ENCODE peak calls at places on chromosome 2, in seven cellular contexts. J, K, X, G, B, Z and Y are unnamed samples.

GRCh38 chr2:212282596-212283330 is 255.8 kb downstream of the ERBB4 start:
- DNase-seq in X (no peak), K (no peak), B (no peak), G (no peak), Z (no peak), J (no peak), Y (no peak)

GRCh38 chr2:29309090-29310054 is 194.2 kb downstream of the CLIP4 start:
- DNase-seq in X (peak; percentile 29), G (peak; percentile 70), J (peak; percentile 87), Z (no peak), B (peak; percentile 32), K (no peak), Y (no peak)

GRCh38 chr2:10257500-10258147 is 45.1 kb upstream of the HPCAL1 start:
- DNase-seq in J (no peak), G (no peak), B (no peak), K (no peak), Z (no peak), X (no peak), Y (no peak)

GRCh38 chr2:110873597-110874525 is 141.5 kb downstream of the ACOXL start:
- DNase-seq in J (no peak), X (no peak), B (no peak), Z (no peak), K (no peak), G (no peak), Y (no peak)

GRCh38 chr2:55999790-56000189 is 76.2 kb upstream of the EFEMP1 start:
- DNase-seq in J (no peak), K (no peak), G (no peak), B (no peak), X (no peak), Z (no peak), Y (no peak)

GRCh38 chr2:238203973-238204683 is 633 bp upstream of the ILKAP start:
- DNase-seq in J (no peak), Z (no peak), B (no peak), G (no peak), K (no peak), X (no peak), Y (no peak)

GRCh38 chr2:223007531-223007930 is 44.5 kb upstream of the KCNE4 start:
- DNase-seq in K (no peak), J (no peak), X (no peak), B (no peak), G (no peak), Z (no peak), Y (no peak)

GRCh38 chr2:111624401-111625156 is 259.4 kb downstream of the ANAPC1 start:
- DNase-seq in B (no peak), Z (no peak), G (no peak), K (no peak), J (peak; percentile 53), X (no peak), Y (no peak)

GRCh38 chr2:241036964-241037421 is 38.6 kb downstream of the SNED1 start:
- DNase-seq in G (no peak), B (no peak), J (no peak), X (peak; percentile 53), K (no peak), Z (no peak), Y (peak; percentile 77)

GRCh38 chr2:196315388-196316049 is 144.1 kb upstream of the STK17B start:
- DNase-seq in Z (no peak), G (no peak), X (no peak), B (no peak), K (no peak), J (no peak), Y (no peak)

GRCh38 chr2:96106991-96107882 is 9.1 kb downstream of the ADRA2B start:
- DNase-seq in B (no peak), K (no peak), G (no peak), X (no peak), Z (peak; percentile 8), J (no peak), Y (no peak)

GRCh38 chr2:135874966-135875365 is 1.3 kb downstream of the MCM6 start:
- DNase-seq in K (no peak), Z (no peak), B (no peak), G (no peak), J (no peak), X (no peak), Y (no peak)

GRCh38 chr2:135870571-135870970 is 5.7 kb downstream of the MCM6 start:
- DNase-seq in J (no peak), K (no peak), Z (no peak), G (no peak), X (no peak), B (no peak), Y (no peak)

GRCh38 chr2:135876066-135876711 is at the start of gene MCM6:
- DNase-seq in Z (peak; percentile 97), K (peak; percentile 90), G (peak; percentile 94), J (peak; percentile 99), X (peak; percentile 98), B (peak; percentile 99), Y (peak; percentile 98)

GRCh38 chr2:135875491-135876065 is 665 bp downstream of the MCM6 start:
- DNase-seq in G (peak; percentile 36), J (peak; percentile 69), B (peak; percentile 53), X (peak; percentile 68), Z (peak; percentile 36), K (no peak), Y (peak; percentile 78)
- H3K4me3 ChIP-seq in G (peak overlapping the region; percentile 95), J (peak overlapping the region; percentile 49), B (peak overlapping the region; percentile 96), X (peak overlapping the region; percentile 91), Z (peak overlapping the region; percentile 93), K (peak overlapping the region; percentile 78), Y (peak overlapping the region; percentile 76)

DNA sequence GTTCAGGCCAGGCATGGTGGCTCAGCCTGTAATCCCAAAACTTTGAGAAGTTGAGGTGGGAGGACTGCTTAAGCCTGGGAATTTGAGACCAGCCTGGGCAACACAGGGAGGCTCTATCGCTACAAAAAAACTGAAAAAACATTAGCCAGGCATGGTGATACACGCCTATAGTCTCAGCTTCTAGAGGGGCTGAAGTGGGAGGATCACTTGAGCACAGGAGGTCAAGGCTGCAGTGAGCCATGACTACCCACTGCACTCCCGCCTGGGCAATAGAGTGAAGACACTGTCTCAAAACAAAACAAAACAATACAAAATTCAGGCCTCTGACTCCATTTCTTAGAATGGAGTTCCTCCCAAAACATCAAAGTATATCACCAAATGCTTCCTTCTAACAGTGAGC is 9.1 kb downstream of the USP37 start:
- DNase-seq in K (no peak), B (no peak), X (no peak), G (no peak), J (no peak), Z (no peak), Y (no peak)
- H3K36me3 ChIP-seq in K (peaks cover 10% of the 10 kb centered on the region), B (no peaks in the 10 kb centered on the region), X (peaks cover 21% of the 10 kb centered on the region), G (peaks cover 67% of the 10 kb centered on the region), J (no peaks in the 10 kb centered on the region), Z (peaks cover 57% of the 10 kb centered on the region), Y (peaks cover 5% of the 10 kb centered on the region)

DNA sequence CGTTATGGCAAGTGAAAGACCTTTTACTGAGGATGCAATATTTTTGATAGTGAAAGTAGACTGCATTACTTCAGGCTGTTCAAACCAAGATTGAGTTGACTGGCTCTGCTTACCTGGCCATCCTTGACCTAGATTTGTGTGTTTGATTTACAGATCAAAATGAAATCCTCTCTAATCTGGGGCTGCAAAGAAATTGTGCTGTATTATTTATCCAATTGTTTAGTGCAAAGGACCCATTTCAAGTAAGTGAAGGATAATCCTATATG is 33.4 kb upstream of the WDR75 start:
- DNase-seq in G (no peak), X (no peak), J (no peak), K (no peak), Z (no peak), B (no peak), Y (no peak)
- H3K4me3 ChIP-seq in G (no peak overlapping the region), X (no peak overlapping the region), J (peak overlapping the region; percentile 0), K (no peak overlapping the region), Z (no peak overlapping the region), B (no peak overlapping the region), Y (no peak overlapping the region)

DNA sequence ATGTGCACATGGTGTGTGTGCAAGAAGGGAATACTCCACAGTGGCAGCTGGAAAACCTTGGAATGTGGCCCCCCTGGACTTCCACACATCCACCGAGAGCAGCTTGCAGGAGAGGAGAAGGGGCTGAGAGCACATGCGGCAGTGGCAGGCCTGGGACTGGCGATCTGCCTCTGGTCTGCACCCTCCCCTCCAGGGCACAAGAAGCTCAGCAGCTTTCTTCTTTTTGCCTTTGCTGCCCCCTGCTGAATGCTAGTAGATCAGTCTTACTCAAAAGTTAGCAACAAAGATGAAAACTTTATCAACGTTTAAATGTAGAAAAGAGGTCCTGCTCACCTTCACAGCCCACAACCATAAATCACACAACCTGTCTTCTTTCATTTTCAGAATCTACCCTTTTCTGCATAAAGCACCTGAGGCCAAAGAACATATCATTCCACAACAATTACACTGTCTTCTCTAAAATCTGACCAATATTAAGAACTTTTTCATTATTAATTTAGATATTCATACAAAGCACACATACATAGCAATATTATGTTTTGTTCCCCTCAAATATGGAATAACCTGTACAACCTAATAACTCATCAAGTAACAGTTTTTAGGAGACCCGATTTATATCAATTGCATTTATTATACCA is 34.6 kb downstream of the TGFBRAP1 start:
- DNase-seq in G (no peak), J (peak; percentile 80), Z (no peak), B (peak; percentile 36), X (no peak), K (no peak), Y (peak; percentile 31)
- H3K36me3 ChIP-seq in G (peaks cover 71% of the 10 kb centered on the region), J (no peaks in the 10 kb centered on the region), Z (peaks cover 59% of the 10 kb centered on the region), B (no peaks in the 10 kb centered on the region), X (peaks cover 21% of the 10 kb centered on the region), K (peaks cover 22% of the 10 kb centered on the region), Y (peaks cover 19% of the 10 kb centered on the region)

DNA sequence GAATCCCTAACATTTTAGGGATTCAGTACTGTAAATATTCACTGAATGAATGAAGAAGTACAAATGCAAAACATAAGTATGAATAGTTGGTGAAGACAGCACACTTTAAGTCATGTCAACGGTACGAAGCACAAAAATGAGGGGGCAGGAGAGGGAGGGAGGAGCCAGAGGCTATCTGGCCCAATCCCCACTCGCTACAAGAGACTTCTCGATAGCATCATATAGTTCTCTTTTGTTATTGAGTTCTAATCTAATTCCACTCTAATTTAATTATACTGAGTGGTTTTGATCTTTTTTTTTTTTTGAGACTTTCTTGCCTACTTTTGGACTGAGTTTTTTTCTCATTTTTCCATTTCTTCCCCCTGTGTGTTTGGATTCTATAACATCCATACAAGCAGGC is 152.2 kb upstream of the REV1 start:
- DNase-seq in Z (no peak), X (no peak), G (no peak), K (no peak), J (no peak), B (no peak), Y (no peak)
- H3K4me3 ChIP-seq in Z (no peak overlapping the region), X (no peak overlapping the region), G (no peak overlapping the region), K (no peak overlapping the region), J (no peak overlapping the region), B (no peak overlapping the region), Y (no peak overlapping the region)

DNA sequence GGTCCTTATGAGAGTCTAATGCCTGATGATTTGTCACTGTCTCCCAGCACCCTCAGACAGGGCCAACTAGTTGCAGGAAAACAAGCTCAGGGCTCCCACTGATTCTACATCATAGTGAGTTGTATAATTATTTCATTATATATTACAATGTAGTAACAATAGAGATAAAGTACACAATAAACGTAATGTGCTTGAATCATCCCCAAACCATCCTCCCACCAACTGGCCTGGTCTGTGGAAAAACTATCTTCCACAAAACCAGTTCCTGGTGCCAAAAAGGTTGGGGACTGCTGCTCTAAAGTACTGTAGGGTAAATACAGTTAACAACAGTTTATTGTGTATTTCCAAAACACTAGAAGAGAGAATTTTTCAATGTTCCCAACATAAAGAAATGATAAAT is 91.8 kb upstream of the TFCP2L1 start:
- DNase-seq in X (no peak), J (no peak), Z (no peak), G (no peak), K (no peak), B (no peak), Y (no peak)
- H3K36me3 ChIP-seq in X (peaks cover 26% of the 10 kb centered on the region), J (no peaks in the 10 kb centered on the region), Z (peaks cover 58% of the 10 kb centered on the region), G (peaks cover 86% of the 10 kb centered on the region), K (peaks cover 18% of the 10 kb centered on the region), B (no peaks in the 10 kb centered on the region), Y (peaks cover 12% of the 10 kb centered on the region)